ENCODE peak calls at places on chromosomes 3 and 15, in five cellular contexts. D, A, H, M and R are unnamed samples.

GRCh38 chr15:51085764-51086163 is 8.9 kb downstream of the TNFAIP8L3 start:
- DNase-seq in D (no peak), A (no peak), H (no peak), M (peak), R (no peak)

GRCh38 chr3:128872744-128873143 is 6.7 kb upstream of the ACAD9 start:
- DNase-seq in D (no peak), A (no peak), H (no peak), M (no peak), R (no peak)

GRCh38 chr15:100788080-100788730 is 91.4 kb upstream of the ALDH1A3 start:
- DNase-seq in D (no peak), A (peak), H (no peak), M (no peak), R (no peak)

GRCh38 chr3:13416002-13416793 is 3.9 kb downstream of the NUP210 start:
- DNase-seq in D (no peak), A (peak), H (no peak), M (no peak), R (no peak)

GRCh38 chr3:50515565-50516047 is 12.2 kb upstream of the CACNA2D2 start:
- DNase-seq in D (no peak), A (peak), H (peak), M (no peak), R (no peak)

GRCh38 chr3:126103121-126104027 is 19.4 kb upstream of the SLC41A3 start:
- DNase-seq in D (no peak), A (peak), H (peak), M (no peak), R (no peak)

GRCh38 chr3:42497009-42497731 is 5.3 kb upstream of the VIPR1 start:
- DNase-seq in D (no peak), A (peak), H (no peak), M (no peak), R (no peak)

GRCh38 chr3:179760944-179761343 is 108.1 kb downstream of the USP13 start:
- DNase-seq in D (peak), A (peak), H (no peak), M (peak), R (no peak)

GRCh38 chr3:148958681-148959080 is 32.7 kb upstream of the GYG1 start:
- DNase-seq in D (no peak), A (no peak), H (no peak), M (no peak), R (no peak)

GRCh38 chr15:65377105-65377975 is 462 bp downstream of the IGDCC3 start:
- DNase-seq in D (no peak), A (peak), H (peak), M (no peak), R (no peak)

GRCh38 chr3:11145888-11146287 is 8.4 kb upstream of the HRH1 start:
- DNase-seq in D (no peak), A (no peak), H (no peak), M (peak), R (no peak)

GRCh38 chr3:9500108-9501050 is 53.2 kb downstream of the LHFPL4 start:
- DNase-seq in D (no peak), A (peak), H (peak), M (peak), R (peak)

GRCh38 chr3:190973760-190974159 is 111.3 kb upstream of the GMNC start:
- DNase-seq in D (no peak), A (no peak), H (no peak), M (no peak), R (no peak)

GRCh38 chr3:154540950-154541604 is 111.1 kb upstream of the GPR149 start:
- DNase-seq in D (no peak), A (no peak), H (no peak), M (peak), R (no peak)

GRCh38 chr3:30493912-30494311 is 112.5 kb upstream of the TGFBR2 start:
- DNase-seq in D (no peak), A (no peak), H (no peak), M (no peak), R (no peak)

GRCh38 chr3:128555098-128555825 is 62.3 kb upstream of the GATA2 start:
- DNase-seq in D (no peak), A (peak), H (peak), M (no peak), R (peak)

GRCh38 chr3:101940521-101940992 is 91.2 kb downstream of the NFKBIZ start:
- DNase-seq in D (no peak), A (no peak), H (peak), M (peak), R (peak)

GRCh38 chr15:22966321-22967083 is 13.7 kb downstream of the CYFIP1 start:
- DNase-seq in D (no peak), A (no peak), H (no peak), M (no peak), R (no peak)

GRCh38 chr15:92098869-92099268 is 245.4 kb downstream of the SLCO3A1 start:
- DNase-seq in D (peak), A (no peak), H (peak), M (no peak), R (no peak)

GRCh38 chr3:159721324-159721723 is 267.3 kb upstream of the IL12A start:
- DNase-seq in D (no peak), A (no peak), H (no peak), M (no peak), R (no peak)

GRCh38 chr3:69499899-69500316 is 114.0 kb upstream of the FRMD4B start:
- DNase-seq in D (no peak), A (no peak), H (no peak), M (no peak), R (no peak)

GRCh38 chr3:117873236-117873635 is 1161.4 kb downstream of the IGSF11 start:
- DNase-seq in D (peak), A (no peak), H (peak), M (no peak), R (no peak)

GRCh38 chr15:74036271-74037170 is 42.0 kb downstream of the PML start:
- DNase-seq in D (peak), A (peak), H (peak), M (peak), R (peak)

GRCh38 chr3:195763843-195764825 is 43.4 kb downstream of the MUC20 start:
- DNase-seq in D (no peak), A (no peak), H (no peak), M (no peak), R (no peak)

GRCh38 chr15:69666441-69666882 is 213.8 kb downstream of the RPLP1 start:
- DNase-seq in D (peak), A (no peak), H (no peak), M (no peak), R (no peak)

GRCh38 chr3:142888484-142889262 is at the start of gene PCOLCE2:
- DNase-seq in D (no peak), A (peak), H (peak), M (no peak), R (no peak)

GRCh38 chr3:123297627-123297899 is 95.8 kb downstream of the SEC22A start:
- DNase-seq in D (no peak), A (no peak), H (no peak), M (no peak), R (no peak)

GRCh38 chr3:146090521-146090920 is 70.5 kb downstream of the PLOD2 start:
- DNase-seq in D (no peak), A (no peak), H (no peak), M (no peak), R (no peak)

GRCh38 chr3:111252795-111253194 is 181.2 kb downstream of the NECTIN3 start:
- DNase-seq in D (no peak), A (no peak), H (peak), M (peak), R (no peak)

GRCh38 chr3:8839607-8840325 is 70.4 kb upstream of the OXTR start:
- DNase-seq in D (no peak), A (no peak), H (no peak), M (no peak), R (no peak)

GRCh38 chr15:75982468-75982867 is 29.8 kb downstream of the NRG4 start:
- DNase-seq in D (no peak), A (no peak), H (no peak), M (no peak), R (no peak)